ENCODE peak calls at places on chromosomes 5 and 9, in six cellular contexts. One of them, this sample, is unnamed.

GRCh38 chr5:3622961-3623360 is 27.3 kb downstream of the IRX1 start:
- DNase-seq in NCI-H2081: no peak
- DNase-seq in T-helper 2 cell: no peak
- DNase-seq in CD4-positive, alpha-beta T cell: no peak
- DNase-seq in transverse colon: no peak
- DNase-seq in naive B cell: no peak
- DNase-seq in this sample: no peak

GRCh38 chr5:40404613-40405012 is 275.1 kb upstream of the PTGER4 start:
- DNase-seq in naive B cell: no peak
- DNase-seq in NCI-H2081: no peak
- DNase-seq in T-helper 2 cell: peak; percentile 42
- DNase-seq in CD4-positive, alpha-beta T cell: no peak
- DNase-seq in transverse colon: no peak
- DNase-seq in this sample: no peak

GRCh38 chr5:15844253-15844652 is 335.3 kb downstream of the MARCHF11 start:
- DNase-seq in T-helper 2 cell: no peak
- DNase-seq in transverse colon: no peak
- DNase-seq in CD4-positive, alpha-beta T cell: no peak
- DNase-seq in NCI-H2081: no peak
- DNase-seq in naive B cell: no peak
- DNase-seq in this sample: no peak

GRCh38 chr9:37944266-37944650 is 40.3 kb upstream of the SLC25A51 start:
- DNase-seq in T-helper 2 cell: no peak
- DNase-seq in transverse colon: no peak
- DNase-seq in CD4-positive, alpha-beta T cell: no peak
- DNase-seq in NCI-H2081: no peak
- DNase-seq in naive B cell: no peak
- DNase-seq in this sample: no peak

GRCh38 chr5:107700486-107700885 is 29.7 kb upstream of the EFNA5 start:
- DNase-seq in T-helper 2 cell: no peak
- DNase-seq in transverse colon: no peak
- DNase-seq in CD4-positive, alpha-beta T cell: no peak
- DNase-seq in naive B cell: no peak
- DNase-seq in NCI-H2081: no peak
- DNase-seq in this sample: no peak

GRCh38 chr5:54366707-54367106 is 56.3 kb upstream of the ARL15 start:
- DNase-seq in naive B cell: no peak
- DNase-seq in NCI-H2081: peak; percentile 14
- DNase-seq in CD4-positive, alpha-beta T cell: no peak
- DNase-seq in transverse colon: no peak
- DNase-seq in T-helper 2 cell: no peak
- DNase-seq in this sample: no peak

GRCh38 chr5:10250804-10251276 is 760 bp downstream of the CCT5 start:
- DNase-seq in NCI-H2081: peak; percentile 63
- DNase-seq in naive B cell: no peak
- DNase-seq in CD4-positive, alpha-beta T cell: peak; percentile 11
- DNase-seq in transverse colon: no peak
- DNase-seq in T-helper 2 cell: peak; percentile 0
- DNase-seq in this sample: peak; percentile 41

GRCh38 chr5:81165493-81166119 is 67.5 kb upstream of the CKMT2 start:
- DNase-seq in T-helper 2 cell: peak; percentile 12
- DNase-seq in CD4-positive, alpha-beta T cell: peak; percentile 19
- DNase-seq in naive B cell: peak; percentile 13
- DNase-seq in transverse colon: peak; percentile 51
- DNase-seq in NCI-H2081: peak; percentile 58
- DNase-seq in this sample: peak; percentile 67

GRCh38 chr5:124901081-124901480 is 154.6 kb upstream of the ZNF608 start:
- DNase-seq in T-helper 2 cell: no peak
- DNase-seq in naive B cell: no peak
- DNase-seq in NCI-H2081: no peak
- DNase-seq in CD4-positive, alpha-beta T cell: no peak
- DNase-seq in transverse colon: no peak
- DNase-seq in this sample: peak; percentile 17

GRCh38 chr9:80968611-80969010 is 720.7 kb downstream of the TLE1 start:
- DNase-seq in CD4-positive, alpha-beta T cell: no peak
- DNase-seq in NCI-H2081: no peak
- DNase-seq in naive B cell: no peak
- DNase-seq in T-helper 2 cell: no peak
- DNase-seq in transverse colon: no peak
- DNase-seq in this sample: peak; percentile 87

GRCh38 chr5:172266071-172266675 is 17.4 kb downstream of the UBTD2 start:
- DNase-seq in CD4-positive, alpha-beta T cell: no peak
- DNase-seq in T-helper 2 cell: no peak
- DNase-seq in NCI-H2081: no peak
- DNase-seq in naive B cell: no peak
- DNase-seq in transverse colon: no peak
- DNase-seq in this sample: peak; percentile 25

GRCh38 chr9:129289131-129289731 is 111.2 kb upstream of the IER5L start:
- DNase-seq in NCI-H2081: no peak
- DNase-seq in naive B cell: no peak
- DNase-seq in T-helper 2 cell: no peak
- DNase-seq in CD4-positive, alpha-beta T cell: no peak
- DNase-seq in transverse colon: no peak
- DNase-seq in this sample: no peak

GRCh38 chr9:109919736-109920408 is 139.9 kb downstream of the PALM2AKAP2 start:
- DNase-seq in naive B cell: no peak
- DNase-seq in CD4-positive, alpha-beta T cell: no peak
- DNase-seq in NCI-H2081: no peak
- DNase-seq in T-helper 2 cell: no peak
- DNase-seq in transverse colon: no peak
- DNase-seq in this sample: no peak

This sample was measured in IMR-90.